ENCODE peak calls at places on chromosomes 3 and 15, in eight cellular contexts. Z is Peyer's patch, E is NCI-H1694 treated with DMSO at 0.1 percent for 48 hours, F is cardiac muscle cell, D is NCI-H2081, C is pons, P is A673, B is iPS DF 19.7. A is an unnamed sample.

GRCh38 chr3:72887723-72888545 is at the start of gene GXYLT2:
- DNase-seq in Z (peak; percentile 18), E (no peak), F (peak; percentile 89), D (peak; percentile 52), C (peak; percentile 66), P (peak; percentile 76), B (no peak), A (peak; percentile 57)

GRCh38 chr3:48830660-48831190 is 16.9 kb downstream of the PRKAR2A start:
- DNase-seq in Z (no peak), E (no peak), F (no peak), D (no peak), C (no peak), P (no peak), B (no peak), A (no peak)

GRCh38 chr3:34934660-34935059 is 704.7 kb upstream of the ARPP21 start:
- DNase-seq in Z (no peak), E (no peak), F (peak; percentile 9), D (no peak), C (no peak), P (no peak), B (no peak), A (no peak)

GRCh38 chr15:23561914-23562313 is 3.6 kb upstream of the MKRN3 start:
- DNase-seq in Z (no peak), E (no peak), F (no peak), D (no peak), C (no peak), P (no peak), B (no peak), A (no peak)

GRCh38 chr15:56472278-56472677 is 7.3 kb upstream of the MNS1 start:
- DNase-seq in Z (no peak), E (no peak), F (no peak), D (no peak), C (no peak), P (no peak), B (no peak), A (no peak)

GRCh38 chr15:94298359-94298758 is 67.0 kb downstream of the MCTP2 start:
- DNase-seq in Z (no peak), E (no peak), F (no peak), D (no peak), C (no peak), P (no peak), B (no peak), A (no peak)

GRCh38 chr15:90531147-90531546 is 1.4 kb downstream of the CRTC3 start:
- DNase-seq in Z (no peak), E (no peak), F (no peak), D (no peak), C (no peak), P (no peak), B (no peak), A (no peak)

GRCh38 chr3:25618043-25618442 is 46.7 kb downstream of the TOP2B start:
- DNase-seq in Z (no peak), E (no peak), F (no peak), D (no peak), C (no peak), P (no peak), B (no peak), A (no peak)

GRCh38 chr15:60704129-60704528 is 225.2 kb upstream of the ICE2 start:
- DNase-seq in Z (no peak), E (no peak), F (no peak), D (no peak), C (no peak), P (no peak), B (no peak), A (no peak)

GRCh38 chr3:148797822-148798221 is 29.8 kb upstream of the CPB1 start:
- DNase-seq in Z (no peak), E (no peak), F (no peak), D (peak; percentile 51), C (no peak), P (no peak), B (no peak), A (no peak)

GRCh38 chr3:191139771-191140170 is 59.3 kb upstream of the OSTN start:
- DNase-seq in Z (no peak), E (no peak), F (no peak), D (no peak), C (no peak), P (peak; percentile 5), B (no peak), A (no peak)

GRCh38 chr15:78075490-78076230 is 1.9 kb downstream of the TBC1D2B start:
- DNase-seq in Z (no peak), E (peak; percentile 24), F (peak; percentile 74), D (no peak), C (no peak), P (peak; percentile 68), B (peak; percentile 42), A (peak; percentile 56)

GRCh38 chr3:147380271-147380995 is 25.9 kb downstream of the ZIC4 start:
- DNase-seq in Z (no peak), E (no peak), F (no peak), D (no peak), C (no peak), P (no peak), B (no peak), A (no peak)

GRCh38 chr3:8443829-8444791 is 57.5 kb upstream of the LMCD1 start:
- DNase-seq in Z (peak; percentile 17), E (no peak), F (peak; percentile 67), D (peak; percentile 69), C (peak; percentile 86), P (peak; percentile 52), B (peak; percentile 56), A (peak; percentile 81)

GRCh38 chr3:162082516-162082915 is 585.9 kb downstream of the OTOL1 start:
- DNase-seq in Z (no peak), E (no peak), F (no peak), D (no peak), C (no peak), P (no peak), B (no peak), A (no peak)

GRCh38 chr15:38207591-38207990 is 45.0 kb upstream of the SPRED1 start:
- DNase-seq in Z (no peak), E (no peak), F (no peak), D (no peak), C (no peak), P (no peak), B (no peak), A (no peak)

GRCh38 chr3:17195192-17195611 is 310.4 kb downstream of the PLCL2 start:
- DNase-seq in Z (peak; percentile 37), E (peak; percentile 96), F (no peak), D (peak; percentile 84), C (peak; percentile 94), P (no peak), B (no peak), A (no peak)

GRCh38 chr3:129938140-129938930 is 36.2 kb upstream of the TRH start:
- DNase-seq in Z (no peak), E (no peak), F (no peak), D (no peak), C (no peak), P (peak; percentile 34), B (no peak), A (no peak)

GRCh38 chr15:91522609-91523332 is 330.7 kb upstream of the SLCO3A1 start:
- DNase-seq in Z (no peak), E (peak; percentile 69), F (no peak), D (no peak), C (peak; percentile 97), P (peak; percentile 51), B (no peak), A (no peak)

GRCh38 chr3:10395671-10396070 is 74.8 kb upstream of the SEC13 start:
- DNase-seq in Z (peak; percentile 70), E (no peak), F (no peak), D (no peak), C (no peak), P (no peak), B (no peak), A (no peak)

GRCh38 chr15:72599855-72600464 is 54.5 kb upstream of the GOLGA6B start:
- DNase-seq in Z (no peak), E (peak; percentile 21), F (peak; percentile 65), D (peak; percentile 30), C (peak; percentile 46), P (peak; percentile 60), B (no peak), A (peak; percentile 22)

GRCh38 chr3:61772439-61772838 is 211.1 kb downstream of the PTPRG start:
- DNase-seq in Z (no peak), E (no peak), F (no peak), D (no peak), C (no peak), P (no peak), B (no peak), A (no peak)

GRCh38 chr3:59527493-59527892 is 477.7 kb upstream of the CFAP20DC start:
- DNase-seq in Z (no peak), E (no peak), F (no peak), D (no peak), C (no peak), P (no peak), B (no peak), A (no peak)

GRCh38 chr15:82571722-82572222 is 31.5 kb upstream of the RPS17 start:
- DNase-seq in Z (no peak), E (peak; percentile 54), F (peak; percentile 46), D (peak; percentile 38), C (peak; percentile 88), P (peak; percentile 61), B (peak; percentile 35), A (peak; percentile 68)

GRCh38 chr15:62957130-62957529 is 85.4 kb upstream of the TPM1 start:
- DNase-seq in Z (no peak), E (no peak), F (no peak), D (no peak), C (no peak), P (no peak), B (no peak), A (no peak)

A was measured in NT2/D1.